ENCODE peak calls at places on chromosomes 13 and 19, in nine cellular contexts. Y, J, P, T, G, F, X, O and R are unnamed samples.

GRCh38 chr13:40096357-40096911 is 441.0 kb downstream of the COG6 start:
- DNase-seq in J (no peak), G (peak; percentile 47), O (peak; percentile 82), P (no peak), X (no peak), Y (no peak), F (no peak), T (no peak), R (no peak)

GRCh38 chr13:21476893-21477472 is 17.9 kb upstream of the ZDHHC20 start:
- DNase-seq in X (peak; percentile 97), F (peak; percentile 62), O (peak; percentile 82), G (peak; percentile 80), Y (peak; percentile 87), P (peak; percentile 69), T (peak; percentile 92), J (peak; percentile 48), R (no peak)

GRCh38 chr19:664913-665443 is 2.0 kb upstream of the RNF126 start:
- DNase-seq in O (peak; percentile 72), Y (peak; percentile 88), G (no peak), F (peak; percentile 61), T (peak; percentile 98), J (peak; percentile 56), P (peak; percentile 51), X (peak; percentile 96), R (no peak)

GRCh38 chr19:11098327-11098726 is 9.1 kb downstream of the LDLR start:
- DNase-seq in Y (no peak), J (no peak), O (no peak), T (no peak), G (no peak), X (no peak), F (no peak), P (no peak), R (no peak)

GRCh38 chr13:24834902-24835510 is 71.0 kb downstream of the RNF17 start:
- DNase-seq in P (no peak), G (peak; percentile 44), Y (no peak), X (no peak), F (no peak), T (no peak), J (no peak), O (no peak), R (no peak)

GRCh38 chr19:11560404-11560988 is 1.5 kb upstream of the ELOF1 start:
- DNase-seq in J (peak; percentile 63), X (peak; percentile 95), T (peak; percentile 52), P (peak; percentile 43), G (peak; percentile 41), F (no peak), O (peak; percentile 90), Y (peak; percentile 66), R (no peak)

GRCh38 chr13:114015608-114016295 is 41.9 kb upstream of the C13orf46 start:
- DNase-seq in T (no peak), J (no peak), Y (no peak), G (no peak), X (no peak), O (no peak), F (no peak), P (no peak), R (no peak)

GRCh38 chr19:46944918-46945628 is 74.6 kb upstream of the NPAS1 start:
- DNase-seq in X (peak; percentile 78), T (peak; percentile 25), P (no peak), J (no peak), F (no peak), Y (peak; percentile 75), G (no peak), O (no peak), R (no peak)

GRCh38 chr19:47767349-47767748 is 11.2 kb upstream of the SELENOW start:
- DNase-seq in P (no peak), J (no peak), G (no peak), T (no peak), X (no peak), Y (no peak), O (no peak), F (no peak), R (no peak)

GRCh38 chr19:13104848-13105646 is 2.4 kb upstream of the LYL1 start:
- DNase-seq in P (peak; percentile 62), G (no peak), J (no peak), T (no peak), X (no peak), Y (no peak), O (peak; percentile 76), F (no peak), R (no peak)

GRCh38 chr13:102597029-102598015 is 536 bp downstream of the TPP2 start:
- DNase-seq in Y (peak; percentile 68), G (no peak), J (no peak), X (peak; percentile 31), T (peak; percentile 17), O (peak; percentile 36), F (no peak), P (peak; percentile 47), R (no peak)

GRCh38 chr19:29576043-29576442 is 30.0 kb upstream of the POP4 start:
- DNase-seq in P (no peak), Y (no peak), T (no peak), F (no peak), O (no peak), X (no peak), G (no peak), J (no peak), R (no peak)

GRCh38 chr13:36362251-36362650 is 16.1 kb upstream of the SPART start:
- DNase-seq in O (no peak), F (no peak), J (no peak), G (no peak), X (no peak), Y (no peak), P (no peak), T (no peak), R (no peak)

GRCh38 chr13:44932850-44933251 is 56.4 kb downstream of the NUFIP1 start:
- DNase-seq in Y (no peak), F (no peak), J (no peak), O (no peak), T (no peak), G (no peak), X (no peak), P (no peak), R (no peak)

GRCh38 chr19:50963381-50963780 is 6.0 kb downstream of the KLK6 start:
- DNase-seq in X (no peak), P (no peak), J (no peak), T (no peak), F (no peak), O (no peak), Y (no peak), G (no peak), R (no peak)

GRCh38 chr19:55460670-55461258 is 678 bp downstream of the ISOC2 start:
- DNase-seq in F (no peak), T (peak; percentile 55), X (peak; percentile 97), Y (peak; percentile 96), P (no peak), O (peak; percentile 42), J (peak; percentile 42), G (peak; percentile 57), R (no peak)

GRCh38 chr19:5263615-5264014 is 77.0 kb downstream of the PTPRS start:
- DNase-seq in F (no peak), J (no peak), T (no peak), G (no peak), P (no peak), O (no peak), X (no peak), Y (no peak), R (no peak)

GRCh38 chr13:44414771-44415170 is 41.1 kb downstream of the SERP2 start:
- DNase-seq in O (no peak), X (no peak), Y (no peak), P (no peak), T (no peak), J (no peak), F (no peak), G (no peak), R (no peak)

GRCh38 chr13:113792821-113793717 is 34.0 kb downstream of the TMEM255B start:
- DNase-seq in G (no peak), J (no peak), O (no peak), F (no peak), T (no peak), X (no peak), P (no peak), Y (no peak), R (no peak)

GRCh38 chr19:7931221-7932061 is 5.5 kb upstream of the CTXN1 start:
- DNase-seq in T (no peak), J (no peak), F (no peak), X (no peak), G (no peak), Y (peak; percentile 82), O (no peak), P (no peak), R (no peak)

GRCh38 chr13:98443329-98443728 is 133.6 kb downstream of the STK24 start:
- DNase-seq in F (no peak), X (no peak), O (no peak), J (peak; percentile 40), T (no peak), G (no peak), P (no peak), Y (no peak), R (no peak)